ENCODE peak calls at places on chromosomes 7 and 10, in seven cellular contexts. J, E, T, U, F, W and G are unnamed samples.

GRCh38 chr7:23687011-23687410 is 7.0 kb downstream of the FAM221A start:
- DNase-seq in J (peak), E (no peak), T (no peak), W (no peak), F (no peak), U (no peak), G (peak)

GRCh38 chr10:69839696-69840345 is 38.1 kb downstream of the COL13A1 start:
- DNase-seq in T (peak), W (peak), J (no peak), U (no peak), F (no peak), E (no peak), G (peak)

GRCh38 chr7:13949939-13950338 is 39.5 kb downstream of the ETV1 start:
- DNase-seq in J (no peak), T (no peak), U (no peak), W (no peak), F (no peak), E (no peak), G (no peak)

GRCh38 chr10:16853201-16853600 is 36.0 kb upstream of the RSU1 start:
- DNase-seq in E (peak), T (peak), W (peak), J (no peak), U (no peak), F (peak), G (peak)

GRCh38 chr7:84277628-84278224 is 83.1 kb upstream of the SEMA3A start:
- DNase-seq in U (no peak), F (no peak), T (no peak), J (no peak), E (no peak), W (no peak), G (no peak)

GRCh38 chr10:99870051-99870730 is 87.8 kb downstream of the ABCC2 start:
- DNase-seq in W (no peak), U (peak), T (no peak), F (peak), J (no peak), E (peak), G (peak)

GRCh38 chr7:45974540-45975360 is 53.7 kb upstream of the IGFBP3 start:
- DNase-seq in T (no peak), W (no peak), U (no peak), E (no peak), F (no peak), J (no peak), G (no peak)

GRCh38 chr10:4391683-4392082 is 434.3 kb upstream of the AKR1E2 start:
- DNase-seq in W (peak), J (no peak), U (no peak), T (no peak), F (no peak), E (no peak), G (peak)

GRCh38 chr10:82826132-82826531 is 951.1 kb downstream of the NRG3 start:
- DNase-seq in E (no peak), T (no peak), F (no peak), J (no peak), W (no peak), U (no peak), G (peak)

GRCh38 chr7:42511027-42511426 is 274.0 kb upstream of the GLI3 start:
- DNase-seq in W (no peak), J (no peak), F (no peak), E (no peak), U (no peak), T (no peak), G (peak)

GRCh38 chr7:99419323-99420021 is 10.7 kb downstream of the BUD31 start:
- DNase-seq in E (no peak), F (no peak), T (no peak), U (no peak), J (no peak), W (no peak), G (no peak)

GRCh38 chr7:512146-512510 is 7.5 kb downstream of the PDGFA start:
- DNase-seq in W (no peak), F (no peak), E (no peak), J (peak), T (no peak), U (no peak), G (no peak)

GRCh38 chr10:126455036-126455765 is 66.9 kb upstream of the ADAM12 start:
- DNase-seq in E (no peak), J (no peak), T (no peak), F (no peak), W (no peak), U (no peak), G (no peak)

GRCh38 chr7:132295198-132295597 is 281.1 kb downstream of the PLXNA4 start:
- DNase-seq in U (no peak), T (no peak), E (no peak), F (no peak), J (no peak), W (no peak), G (peak)

GRCh38 chr7:4269746-4270145 is 412.3 kb upstream of the FOXK1 start:
- DNase-seq in J (no peak), U (no peak), E (no peak), W (no peak), F (no peak), T (no peak), G (no peak)

GRCh38 chr10:117241541-117242462 is 888 bp downstream of the SLC18A2 start:
- DNase-seq in W (no peak), U (no peak), E (no peak), T (no peak), J (no peak), F (no peak), G (no peak)

GRCh38 chr7:50399206-50399605 is 50.9 kb downstream of the FIGNL1 start:
- DNase-seq in T (no peak), E (no peak), W (no peak), U (no peak), J (no peak), F (no peak), G (no peak)

GRCh38 chr10:28754930-28755718 is 77.8 kb downstream of the BAMBI start:
- DNase-seq in J (no peak), U (no peak), T (no peak), F (no peak), E (no peak), W (peak), G (peak)

GRCh38 chr7:28405662-28406061 is 6.7 kb upstream of the CREB5 start:
- DNase-seq in J (no peak), F (no peak), U (no peak), T (peak), E (no peak), W (peak), G (peak)

GRCh38 chr10:29784175-29784773 is 149.5 kb upstream of the SVIL start:
- DNase-seq in U (no peak), E (no peak), W (peak), F (no peak), T (peak), J (peak), G (peak)

GRCh38 chr7:28580626-28581025 is 168.3 kb downstream of the CREB5 start:
- DNase-seq in F (no peak), J (no peak), U (no peak), W (no peak), T (no peak), E (no peak), G (no peak)

GRCh38 chr10:132714096-132714721 is 71.7 kb downstream of the NKX6-2 start:
- DNase-seq in W (no peak), J (peak), U (peak), E (no peak), T (no peak), F (no peak), G (no peak)

GRCh38 chr10:23196915-23197314 is 4.8 kb downstream of the PTF1A start:
- DNase-seq in U (no peak), E (no peak), J (no peak), T (no peak), W (no peak), F (no peak), G (no peak)

GRCh38 chr10:7111574-7111973 is 299.3 kb downstream of the SFMBT2 start:
- DNase-seq in J (no peak), W (peak), U (no peak), F (no peak), T (no peak), E (no peak), G (peak)

GRCh38 chr7:12578930-12579640 is 8.6 kb downstream of the SCIN start:
- DNase-seq in U (no peak), E (no peak), J (no peak), W (no peak), T (no peak), F (no peak), G (no peak)

GRCh38 chr7:55280031-55280454 is 85.1 kb upstream of the LANCL2 start:
- DNase-seq in U (peak), E (peak), W (peak), J (no peak), T (peak), F (peak), G (peak)